ENCODE peak calls at places on chromosomes 4 and X, in ten cellular contexts. J is activated CD4-positive, CD25-positive, alpha-beta regulatory T cell; C is effector memory CD4-positive, alpha-beta T cell; Q is NCI-H2171 treated with DMSO at 0.1 percent for 48 hours; G is CD4-positive, alpha-beta T cell; A is HAP-1; E is activated T-cell treated with anti-CD3 and anti-CD28 coated beads, Interleukin-2, amount 50 U/mL, for 48 hours; R is CD8-positive, alpha-beta memory T cell; X is fibroblast of pulmonary artery; M is ELR. O is an unnamed sample.
A peak's percentile ranks its signal among the peaks of the same experiment; 100 is the strongest.

GRCh38 chrX:87813566-87813965 is 296.0 kb downstream of the KLHL4 start:
- DNase-seq in J (no peak), C (no peak), Q (no peak), G (no peak), A (no peak), E (no peak), R (no peak), X (no peak), M (no peak), O (no peak)

GRCh38 chrX:29466441-29466840 is 748.9 kb upstream of the MAGEB2 start:
- DNase-seq in J (no peak), C (no peak), Q (no peak), G (no peak), A (no peak), E (no peak), R (no peak), X (peak; percentile 24), M (no peak), O (no peak)

GRCh38 chr4:152039085-152039484 is 278.3 kb upstream of the GATB start:
- DNase-seq in J (no peak), C (no peak), Q (no peak), G (no peak), A (no peak), E (no peak), R (no peak), X (peak; percentile 39), M (peak; percentile 80), O (no peak)

GRCh38 chr4:3235581-3235980 is 13.4 kb upstream of the MSANTD1 start:
- DNase-seq in J (no peak), C (no peak), Q (no peak), G (no peak), A (no peak), E (no peak), R (no peak), X (no peak), M (no peak), O (no peak)

GRCh38 chr4:11404431-11404830 is 24.3 kb downstream of the HS3ST1 start:
- DNase-seq in J (no peak), C (no peak), Q (peak; percentile 46), G (no peak), A (no peak), E (no peak), R (no peak), X (no peak), M (no peak), O (no peak)

GRCh38 chr4:10032625-10033024 is 11.3 kb upstream of the SLC2A9 start:
- DNase-seq in J (no peak), C (no peak), Q (no peak), G (no peak), A (no peak), E (no peak), R (no peak), X (peak; percentile 91), M (peak; percentile 68), O (no peak)

GRCh38 chrX:31546130-31546529 is 474.3 kb upstream of the FTHL17 start:
- DNase-seq in J (no peak), C (no peak), Q (no peak), G (no peak), A (no peak), E (no peak), R (no peak), X (peak; percentile 72), M (peak; percentile 84), O (no peak)

GRCh38 chr4:139645458-139645857 is 20.2 kb upstream of the MGST2 start:
- DNase-seq in J (no peak), C (no peak), Q (no peak), G (no peak), A (no peak), E (no peak), R (no peak), X (no peak), M (no peak), O (no peak)

GRCh38 chrX:151970661-151971060 is 3.8 kb downstream of the GABRE start:
- DNase-seq in J (no peak), C (no peak), Q (no peak), G (no peak), A (no peak), E (no peak), R (no peak), X (peak; percentile 94), M (peak; percentile 91), O (no peak)

GRCh38 chrX:67619253-67619652 is 75.4 kb downstream of the AR start:
- DNase-seq in J (no peak), C (no peak), Q (no peak), G (no peak), A (no peak), E (no peak), R (no peak), X (peak; percentile 38), M (peak; percentile 88), O (no peak)

GRCh38 chr4:119510750-119511149 is 117.9 kb downstream of the PDE5A start:
- DNase-seq in J (no peak), C (no peak), Q (no peak), G (no peak), A (no peak), E (no peak), R (no peak), X (peak; percentile 27), M (no peak), O (no peak)

GRCh38 chrX:44675364-44676024 is 132.8 kb upstream of the FUNDC1 start:
- DNase-seq in J (no peak), C (no peak), Q (peak; percentile 93), G (no peak), A (peak; percentile 11), E (no peak), R (no peak), X (peak; percentile 88), M (peak; percentile 69), O (no peak)